ENCODE peak calls at places on chromosome 13, in six cellular contexts. N is body of pancreas; U is left ventricle myocardium inferior; B is naive thymus-derived CD4-positive, alpha-beta T cell; G is heart left ventricle; V is HCT116. E is an unnamed sample.

GRCh38 chr13:78607409-78608253 is 4.3 kb upstream of the POU4F1 start:
- DNase-seq in N (no peak), U (no peak), B (no peak), G (no peak), V (no peak), E (peak; percentile 55)

GRCh38 chr13:99448586-99448985 is 52.7 kb upstream of the TM9SF2 start:
- DNase-seq in N (no peak), U (no peak), B (no peak), G (no peak), V (no peak), E (no peak)

GRCh38 chr13:105948143-105948542 is 587.3 kb downstream of the EFNB2 start:
- DNase-seq in N (no peak), U (no peak), B (no peak), G (no peak), V (no peak), E (peak; percentile 21)

GRCh38 chr13:111095031-111095840 is 19.9 kb upstream of the ARHGEF7 start:
- DNase-seq in N (no peak), U (no peak), B (no peak), G (no peak), V (no peak), E (no peak)

GRCh38 chr13:51714663-51715168 is 89.2 kb downstream of the DHRS12 start:
- DNase-seq in N (no peak), U (no peak), B (no peak), G (no peak), V (no peak), E (no peak)

GRCh38 chr13:45781553-45782326 is 69.8 kb downstream of the SIAH3 start:
- DNase-seq in N (peak; percentile 73), U (peak; percentile 75), B (no peak), G (peak; percentile 82), V (no peak), E (no peak)

GRCh38 chr13:97758317-97758716 is 195.2 kb upstream of the IPO5 start:
- DNase-seq in N (no peak), U (peak; percentile 18), B (no peak), G (peak; percentile 37), V (no peak), E (no peak)

GRCh38 chr13:50529154-50529882 is 314.2 kb downstream of the DLEU7 start:
- DNase-seq in N (peak; percentile 89), U (peak; percentile 89), B (no peak), G (peak; percentile 87), V (peak; percentile 65), E (no peak)

GRCh38 chr13:113273856-113274590 is 23.0 kb upstream of the LAMP1 start:
- DNase-seq in N (no peak), U (no peak), B (no peak), G (no peak), V (no peak), E (no peak)

GRCh38 chr13:85091835-85092234 is 707.4 kb downstream of the SLITRK6 start:
- DNase-seq in N (no peak), U (no peak), B (no peak), G (no peak), V (no peak), E (no peak)

GRCh38 chr13:98174995-98175394 is 2.1 kb downstream of the RNF113B start:
- DNase-seq in N (no peak), U (no peak), B (no peak), G (no peak), V (no peak), E (no peak)

GRCh38 chr13:40786568-40786996 is 2.8 kb upstream of the SLC25A15 start:
- DNase-seq in N (no peak), U (no peak), B (no peak), G (no peak), V (no peak), E (no peak)

GRCh38 chr13:102487330-102487729 is 85.5 kb upstream of the FGF14 start:
- DNase-seq in N (no peak), U (no peak), B (no peak), G (no peak), V (no peak), E (no peak)

GRCh38 chr13:110280996-110281688 is 25.8 kb downstream of the COL4A1 start:
- DNase-seq in N (peak; percentile 29), U (peak; percentile 62), B (no peak), G (peak; percentile 31), V (no peak), E (no peak)

GRCh38 chr13:78758549-78758948 is 99.6 kb upstream of the OBI1 start:
- DNase-seq in N (no peak), U (no peak), B (no peak), G (no peak), V (no peak), E (peak; percentile 17)

GRCh38 chr13:95524270-95524901 is 28.1 kb upstream of the CLDN10 start:
- DNase-seq in N (no peak), U (no peak), B (no peak), G (no peak), V (no peak), E (no peak)

GRCh38 chr13:49701481-49701880 is 10.2 kb upstream of the EBPL start:
- DNase-seq in N (no peak), U (no peak), B (no peak), G (no peak), V (no peak), E (no peak)

GRCh38 chr13:107138468-107138867 is 570.5 kb upstream of the ARGLU1 start:
- DNase-seq in N (no peak), U (no peak), B (no peak), G (no peak), V (no peak), E (peak; percentile 53)

GRCh38 chr13:93496985-93497673 is 270.5 kb downstream of the GPC6 start:
- DNase-seq in N (no peak), U (no peak), B (no peak), G (no peak), V (no peak), E (peak; percentile 8)

GRCh38 chr13:97892717-97893116 is 60.8 kb upstream of the IPO5 start:
- DNase-seq in N (no peak), U (no peak), B (no peak), G (no peak), V (no peak), E (peak; percentile 10)

GRCh38 chr13:111548301-111548700 is 227.9 kb downstream of the TEX29 start:
- DNase-seq in N (no peak), U (no peak), B (no peak), G (no peak), V (no peak), E (no peak)

GRCh38 chr13:58190578-58190977 is 559.0 kb downstream of the PCDH17 start:
- DNase-seq in N (no peak), U (no peak), B (no peak), G (no peak), V (no peak), E (no peak)

GRCh38 chr13:51793570-51794273 is 10.2 kb downstream of the DHRS12 start:
- DNase-seq in N (peak; percentile 68), U (no peak), B (no peak), G (no peak), V (peak; percentile 55), E (peak; percentile 47)

GRCh38 chr13:43071824-43072223 is 48.4 kb downstream of the DNAJC15 start:
- DNase-seq in N (no peak), U (no peak), B (no peak), G (no peak), V (no peak), E (peak; percentile 68)

GRCh38 chr13:83449666-83450395 is 432.4 kb downstream of the SLITRK1 start:
- DNase-seq in N (no peak), U (no peak), B (no peak), G (no peak), V (no peak), E (peak; percentile 9)

DNA sequence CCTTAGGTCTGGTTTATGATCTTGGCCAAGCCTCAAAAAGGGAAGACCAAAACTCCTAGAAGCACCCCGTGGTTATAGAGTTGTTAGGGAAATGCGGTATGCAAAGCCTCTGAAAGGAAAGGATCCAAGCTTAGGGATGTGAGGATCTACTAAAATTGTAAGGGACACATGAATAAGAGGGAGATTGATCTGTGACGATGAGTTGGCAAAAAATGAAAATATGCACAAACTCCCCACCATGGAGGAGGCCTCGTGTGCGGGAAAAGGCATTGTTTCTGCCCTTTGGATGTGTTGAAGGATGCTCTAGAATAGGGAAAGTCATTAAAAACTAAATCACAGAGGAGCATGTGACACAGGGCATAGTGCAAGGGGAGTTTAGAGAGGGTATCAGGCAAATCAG is 88.7 kb upstream of the UBL3 start:
- DNase-seq in N (no peak), U (no peak), B (no peak), G (no peak), V (no peak), E (no peak)
- H3K4me3 ChIP-seq in N (no peak overlapping the region), U (no peak overlapping the region), B (no peak overlapping the region), G (no peak overlapping the region), V (no peak overlapping the region), E (no peak overlapping the region)

GRCh38 chr13:91470084-91470621 is 71.7 kb downstream of the GPC5 start:
- DNase-seq in N (no peak), U (no peak), B (no peak), G (no peak), V (no peak), E (no peak)
- H3K27ac ChIP-seq in N (no peak overlapping the region), U (no peak overlapping the region), B (no peak overlapping the region), G (no peak overlapping the region), V (no peak overlapping the region), E (no peak overlapping the region)

GRCh38 chr13:36819064-36819810 is at the start of gene RFXAP:
- DNase-seq in N (peak; percentile 95), U (peak; percentile 90), B (peak; percentile 86), G (peak; percentile 92), V (peak; percentile 60), E (peak; percentile 93)

GRCh38 chr13:36820222-36820621 is 1.2 kb downstream of the RFXAP start:
- DNase-seq in N (no peak), U (no peak), B (no peak), G (no peak), V (no peak), E (no peak)

GRCh38 chr13:36819811-36820140 is 754 bp downstream of the RFXAP start:
- DNase-seq in N (peak; percentile 29), U (no peak), B (no peak), G (peak; percentile 25), V (no peak), E (peak; percentile 56)

GRCh38 chr13:36818483-36819063 is 449 bp upstream of the RFXAP start:
- DNase-seq in N (no peak), U (no peak), B (no peak), G (no peak), V (no peak), E (no peak)

DNA sequence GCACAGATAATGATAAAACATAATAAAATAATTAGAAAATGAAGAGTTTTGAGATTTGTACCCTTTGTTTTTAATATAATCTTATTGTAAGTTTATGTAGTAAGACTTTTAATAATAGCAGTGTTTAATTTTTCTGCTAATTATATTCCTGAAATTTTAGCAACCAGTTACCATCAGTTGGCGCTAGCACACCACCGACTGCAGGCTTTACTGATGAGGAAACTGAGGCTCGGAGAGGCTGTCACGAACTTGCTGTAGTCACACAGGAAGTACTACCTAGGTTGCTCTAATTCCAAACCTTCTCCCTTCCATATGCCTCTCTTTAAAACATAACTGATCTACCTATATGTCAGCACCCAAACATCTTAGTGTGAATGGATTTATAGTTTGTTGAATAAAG is 1.0 kb upstream of the RFXAP start:
- DNase-seq in N (no peak), U (no peak), B (no peak), G (no peak), V (no peak), E (no peak)
- H3K4me3 ChIP-seq in N (no peak overlapping the region), U (peak overlapping the region; percentile 93), B (no peak overlapping the region), G (no peak overlapping the region), V (no peak overlapping the region), E (no peak overlapping the region)

DNA sequence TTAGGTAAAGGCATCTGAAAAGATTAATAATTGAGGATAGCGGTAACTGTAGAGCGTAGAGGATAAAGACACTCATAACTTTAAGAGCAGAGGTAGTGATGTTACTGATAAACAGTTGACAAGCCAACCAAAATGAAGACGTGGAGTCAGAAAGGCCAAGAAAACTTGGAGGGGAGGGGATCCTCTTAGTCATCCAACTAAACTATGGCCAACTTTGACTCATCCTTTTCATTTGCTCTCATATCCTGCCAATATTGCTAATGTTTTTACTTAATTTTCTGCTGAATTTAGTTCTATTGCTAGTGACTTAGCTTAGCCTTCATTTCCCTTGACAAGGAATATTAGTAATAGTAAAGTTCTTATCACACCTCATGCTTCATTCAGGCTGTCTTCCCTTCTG is 13.4 kb downstream of the ITGBL1 start:
- DNase-seq in N (no peak), U (no peak), B (no peak), G (no peak), V (no peak), E (no peak)
- H3K27ac ChIP-seq in N (no peak overlapping the region), U (no peak overlapping the region), B (no peak overlapping the region), G (no peak overlapping the region), V (no peak overlapping the region), E (no peak overlapping the region)

E was measured in mesendoderm.